ENCODE peak calls at places on chromosomes 4 and X, in six cellular contexts. E is IMR-90, G is mesenchymal stem cell, Y is H9, Q is neuronal stem cell, R is H1. D is an unnamed sample.

GRCh38 chr4:78642934-78643333 is 91.4 kb downstream of the ANXA3 start:
- DNase-seq in E (no peak), G (no peak), Y (no peak), Q (no peak), R (no peak), D (no peak)

GRCh38 chr4:5905714-5906113 is 12.8 kb upstream of the CRMP1 start:
- DNase-seq in E (no peak), G (no peak), Y (peak; percentile 88), Q (no peak), R (peak; percentile 54), D (no peak)

GRCh38 chr4:19349416-19349815 is 902.3 kb upstream of the SLIT2 start:
- DNase-seq in E (no peak), G (no peak), Y (no peak), Q (no peak), R (no peak), D (no peak)

GRCh38 chr4:105088110-105088879 is 58.4 kb upstream of the TET2 start:
- DNase-seq in E (peak; percentile 98), G (peak; percentile 93), Y (peak; percentile 48), Q (no peak), R (peak; percentile 43), D (peak; percentile 95)

GRCh38 chrX:44651347-44651746 is 108.7 kb upstream of the FUNDC1 start:
- DNase-seq in E (no peak), G (no peak), Y (peak; percentile 28), Q (no peak), R (no peak), D (peak; percentile 0)

GRCh38 chrX:136260801-136261200 is 9.6 kb upstream of the MAP7D3 start:
- DNase-seq in E (peak; percentile 89), G (peak; percentile 72), Y (no peak), Q (no peak), R (no peak), D (peak; percentile 46)

GRCh38 chrX:56995271-56995994 is at the start of gene SPIN3:
- DNase-seq in E (peak; percentile 59), G (peak; percentile 74), Y (peak; percentile 92), Q (peak; percentile 71), R (peak; percentile 78), D (peak; percentile 66)

GRCh38 chr4:147994491-147995385 is 262.9 kb downstream of the ARHGAP10 start:
- DNase-seq in E (peak; percentile 34), G (no peak), Y (no peak), Q (no peak), R (no peak), D (no peak)

GRCh38 chr4:10417720-10418119 is 39.5 kb downstream of the ZNF518B start:
- DNase-seq in E (no peak), G (no peak), Y (no peak), Q (no peak), R (no peak), D (no peak)

GRCh38 chrX:150683536-150684146 is 9.6 kb upstream of the MTMR1 start:
- DNase-seq in E (peak; percentile 33), G (peak; percentile 46), Y (no peak), Q (no peak), R (no peak), D (no peak)

GRCh38 chr4:4438891-4439290 is 52.0 kb downstream of the NSG1 start:
- DNase-seq in E (no peak), G (no peak), Y (no peak), Q (no peak), R (no peak), D (no peak)

GRCh38 chr4:4446434-4446833 is 59.5 kb downstream of the NSG1 start:
- DNase-seq in E (peak; percentile 55), G (no peak), Y (no peak), Q (no peak), R (no peak), D (peak; percentile 31)

GRCh38 chr4:4439782-4440181 is 52.9 kb downstream of the NSG1 start:
- DNase-seq in E (peak; percentile 85), G (peak; percentile 27), Y (no peak), Q (no peak), R (no peak), D (no peak)

GRCh38 chr4:4440333-4441061 is 53.6 kb downstream of the NSG1 start:
- DNase-seq in E (no peak), G (no peak), Y (no peak), Q (no peak), R (no peak), D (no peak)

GRCh38 chr4:4443821-4444220 is 56.9 kb downstream of the NSG1 start:
- DNase-seq in E (peak; percentile 65), G (peak; percentile 47), Y (no peak), Q (no peak), R (no peak), D (peak; percentile 92)
- H3K14ac ChIP-seq in E (no peak overlapping the region), G (no peak overlapping the region), Y (no peak overlapping the region), Q (no peak overlapping the region), R (no peak overlapping the region), D (no peak overlapping the region)

GRCh38 chr4:123599061-123599919 is 202.7 kb downstream of the SPRY1 start:
- DNase-seq in E (peak; percentile 53), G (peak; percentile 75), Y (no peak), Q (no peak), R (no peak), D (no peak)
- H2AK5ac ChIP-seq in E (no peak overlapping the region), G (no peak overlapping the region), Y (no peak overlapping the region), Q (no peak overlapping the region), R (no peak overlapping the region), D (no peak overlapping the region)

DNA sequence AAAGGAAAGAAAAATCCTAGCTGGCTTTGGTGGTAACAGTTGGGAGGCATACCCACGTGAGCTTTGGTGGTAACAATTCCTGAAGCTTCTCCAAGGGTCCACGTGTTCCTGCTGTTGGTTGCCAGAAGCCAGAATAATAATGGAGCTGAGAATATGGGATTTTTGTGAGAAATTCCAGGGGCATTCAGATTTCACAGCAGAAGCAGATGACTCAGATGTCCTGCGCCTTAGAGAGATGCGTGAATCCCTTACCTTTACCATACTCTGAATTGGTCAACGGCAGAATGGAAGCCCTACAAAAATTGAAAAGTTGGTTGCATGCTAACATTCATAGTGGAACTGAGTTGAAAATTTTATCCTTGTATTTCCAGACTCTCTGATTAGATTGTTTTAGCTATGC is 28.8 kb downstream of the PHEX start:
- DNase-seq in E (no peak), G (no peak), Y (no peak), Q (no peak), R (no peak), D (peak; percentile 7)
- H3K14ac ChIP-seq in E (no peak overlapping the region), G (no peak overlapping the region), Y (no peak overlapping the region), Q (no peak overlapping the region), R (no peak overlapping the region), D (no peak overlapping the region)

DNA sequence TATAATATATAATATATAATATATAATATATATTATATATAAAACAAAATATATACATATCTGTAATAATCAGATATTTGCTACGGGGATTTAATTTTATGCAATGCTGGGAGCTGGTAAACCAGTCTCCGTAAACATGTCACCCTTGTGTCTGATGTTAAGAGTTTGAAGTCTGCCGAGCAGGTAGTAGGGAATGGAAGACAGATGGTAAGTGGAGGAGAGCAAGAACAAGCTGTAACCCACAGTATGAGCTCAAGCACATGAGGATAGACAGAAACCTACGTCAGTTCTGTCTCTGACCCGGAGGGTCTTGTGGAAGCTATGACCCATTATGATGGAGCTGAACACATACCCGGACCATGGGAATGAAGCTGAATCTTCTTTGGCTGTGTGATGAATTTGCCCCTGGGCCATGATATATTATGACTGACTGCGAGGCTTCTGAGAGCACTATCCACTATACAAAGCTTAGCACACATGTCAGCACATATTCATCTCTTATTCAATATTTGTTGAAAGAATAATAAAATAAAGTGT is 46.2 kb downstream of the TIGD2 start:
- DNase-seq in E (no peak), G (no peak), Y (no peak), Q (no peak), R (no peak), D (no peak)
- H2AK5ac ChIP-seq in E (no peak overlapping the region), G (no peak overlapping the region), Y (no peak overlapping the region), Q (no peak overlapping the region), R (no peak overlapping the region), D (no peak overlapping the region)

GRCh38 chrX:146355440-146355839 is 454.1 kb upstream of the CXorf51B start:
- DNase-seq in E (no peak), G (no peak), Y (no peak), Q (no peak), R (no peak), D (no peak)
- H3K14ac ChIP-seq in E (no peak overlapping the region), G (no peak overlapping the region), Y (no peak overlapping the region), Q (no peak overlapping the region), R (no peak overlapping the region), D (no peak overlapping the region)

GRCh38 chr4:1573830-1574459 is 110.2 kb downstream of the FAM53A start:
- DNase-seq in E (no peak), G (no peak), Y (no peak), Q (no peak), R (no peak), D (no peak)

GRCh38 chr4:1571986-1572385 is 112.1 kb downstream of the FAM53A start:
- DNase-seq in E (no peak), G (no peak), Y (no peak), Q (no peak), R (no peak), D (no peak)

GRCh38 chr4:1574601-1575417 is 109.3 kb downstream of the FAM53A start:
- DNase-seq in E (no peak), G (no peak), Y (no peak), Q (no peak), R (no peak), D (no peak)

GRCh38 chr4:1572521-1572920 is 111.6 kb downstream of the FAM53A start:
- DNase-seq in E (no peak), G (no peak), Y (peak; percentile 74), Q (no peak), R (no peak), D (no peak)

GRCh38 chr4:1572964-1573720 is 111.0 kb downstream of the FAM53A start:
- DNase-seq in E (no peak), G (no peak), Y (no peak), Q (no peak), R (no peak), D (no peak)
- H2AK5ac ChIP-seq in E (no peak overlapping the region), G (no peak overlapping the region), Y (no peak overlapping the region), Q (no peak overlapping the region), R (peak overlapping the region; percentile 100), D (no peak overlapping the region)

DNA sequence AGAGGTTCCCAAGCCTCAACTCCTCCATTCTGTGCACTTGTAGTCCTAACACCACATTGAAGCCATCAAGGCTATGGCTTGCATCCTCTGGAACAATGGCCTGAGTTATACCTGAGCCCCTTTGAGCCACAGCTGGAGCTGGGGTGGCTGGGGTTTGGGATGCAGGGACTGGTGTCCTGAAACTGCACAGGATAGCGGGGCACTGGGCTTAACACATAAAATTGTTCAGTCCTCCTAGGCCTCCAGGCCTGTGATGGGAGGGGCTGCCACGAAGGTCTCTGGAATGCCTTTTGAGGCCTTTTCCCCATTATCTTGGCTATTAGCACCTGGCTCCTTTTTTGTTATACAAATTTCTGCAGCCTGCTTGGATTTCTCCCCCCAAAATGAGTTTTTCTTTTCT is 35.5 kb downstream of the CFAP299 start:
- DNase-seq in E (no peak), G (no peak), Y (no peak), Q (no peak), R (no peak), D (no peak)
- H3K14ac ChIP-seq in E (no peak overlapping the region), G (no peak overlapping the region), Y (no peak overlapping the region), Q (no peak overlapping the region), R (no peak overlapping the region), D (no peak overlapping the region)

GRCh38 chr4:101071241-101071640 is 276.1 kb downstream of the PPP3CA start:
- DNase-seq in E (no peak), G (no peak), Y (no peak), Q (no peak), R (no peak), D (no peak)
- H2AK5ac ChIP-seq in E (no peak overlapping the region), G (no peak overlapping the region), Y (no peak overlapping the region), Q (no peak overlapping the region), R (no peak overlapping the region), D (no peak overlapping the region)